ENCODE peak calls at places on chromosomes 7 and 10, in five cellular contexts. S is NCI-H524 treated with DMSO at 0.1 percent for 48 hours, F is left ventricle myocardium inferior, I is NCI-H1092, M is body of pancreas. O is an unnamed sample.

GRCh38 chr10:62082729-62083412 is 181.4 kb downstream of the ARID5B start:
- DNase-seq in S (no peak), F (no peak), I (no peak), M (no peak), O (no peak)

GRCh38 chr7:146864644-146865043 is 748.0 kb downstream of the CNTNAP2 start:
- DNase-seq in S (no peak), F (no peak), I (no peak), M (no peak), O (no peak)

GRCh38 chr7:45061807-45062206 is 27.0 kb downstream of the NACAD start:
- DNase-seq in S (no peak), F (no peak), I (no peak), M (no peak), O (no peak)

GRCh38 chr7:143373255-143373794 is 7.8 kb upstream of the ZYX start:
- DNase-seq in S (no peak), F (no peak), I (no peak), M (no peak), O (no peak)

GRCh38 chr10:133190225-133190624 is 30.2 kb downstream of the KNDC1 start:
- DNase-seq in S (no peak), F (no peak), I (no peak), M (no peak), O (no peak)

GRCh38 chr10:81414038-81414437 is 461.0 kb upstream of the NRG3 start:
- DNase-seq in S (peak), F (no peak), I (no peak), M (no peak), O (peak)

GRCh38 chr10:69756279-69756678 is 45.4 kb upstream of the COL13A1 start:
- DNase-seq in S (no peak), F (no peak), I (no peak), M (no peak), O (no peak)

GRCh38 chr10:126052171-126052570 is 155.8 kb downstream of the FANK1 start:
- DNase-seq in S (no peak), F (no peak), I (no peak), M (no peak), O (no peak)

GRCh38 chr7:159032310-159032709 is 112.4 kb downstream of the VIPR2 start:
- DNase-seq in S (no peak), F (no peak), I (no peak), M (no peak), O (no peak)

GRCh38 chr10:105650311-105650710 is 1009.2 kb downstream of the SORCS3 start:
- DNase-seq in S (no peak), F (no peak), I (no peak), M (no peak), O (no peak)

O was measured in thyroid gland.